ENCODE peak calls at places on chromosome 21, in six cellular contexts. K, D, S, E, H and J are unnamed samples.

GRCh38 chr21:35159881-35160280 is 110.8 kb upstream of the RUNX1 start:
- DNase-seq in K (peak), D (no peak), E (no peak), H (peak), S (no peak), J (no peak)

GRCh38 chr21:35609263-35609662 is 451.1 kb downstream of the SETD4 start:
- DNase-seq in K (peak), E (no peak), D (no peak), S (no peak), H (no peak), J (no peak)

GRCh38 chr21:31289702-31290101 is 54.4 kb downstream of the TIAM1 start:
- DNase-seq in E (no peak), D (no peak), S (no peak), K (no peak), H (no peak), J (no peak)

GRCh38 chr21:42115136-42115683 is 44.1 kb downstream of the UMODL1 start:
- DNase-seq in D (no peak), H (no peak), E (peak), K (no peak), S (no peak), J (no peak)

GRCh38 chr21:25373126-25374082 is 233.9 kb downstream of the MRPL39 start:
- DNase-seq in E (no peak), H (peak), K (no peak), D (no peak), S (no peak), J (no peak)

GRCh38 chr21:15659768-15660423 is 69.9 kb upstream of the USP25 start:
- DNase-seq in D (no peak), K (no peak), H (peak), S (no peak), E (no peak), J (no peak)

GRCh38 chr21:15749868-15750174 is 20.0 kb downstream of the USP25 start:
- DNase-seq in E (no peak), H (no peak), S (no peak), K (no peak), D (no peak), J (no peak)

GRCh38 chr21:45377866-45378257 is 27.1 kb upstream of the COL18A1 start:
- DNase-seq in K (no peak), S (no peak), E (no peak), D (no peak), H (no peak), J (no peak)

GRCh38 chr21:14523234-14523633 is 22.9 kb downstream of the SAMSN1 start:
- DNase-seq in H (no peak), S (no peak), K (no peak), D (peak), E (no peak), J (no peak)

GRCh38 chr21:19120591-19120990 is 717.0 kb upstream of the TMPRSS15 start:
- DNase-seq in S (no peak), E (no peak), K (no peak), D (no peak), H (no peak), J (no peak)

GRCh38 chr21:42012763-42013329 is 2.7 kb upstream of the ZBTB21 start:
- DNase-seq in K (no peak), D (no peak), S (no peak), H (no peak), E (no peak), J (no peak)

GRCh38 chr21:42317826-42318746 is 2.9 kb upstream of the TFF3 start:
- DNase-seq in E (no peak), D (no peak), H (no peak), K (no peak), S (no peak), J (no peak)

GRCh38 chr21:29436143-29436542 is 137.4 kb downstream of the BACH1 start:
- DNase-seq in D (no peak), S (no peak), K (no peak), H (no peak), E (no peak), J (no peak)

GRCh38 chr21:22813201-22813600 is 1815.0 kb downstream of the NCAM2 start:
- DNase-seq in H (no peak), K (no peak), D (no peak), E (no peak), S (no peak), J (no peak)

GRCh38 chr21:38920631-38921398 is 115.1 kb downstream of the ETS2 start:
- DNase-seq in H (peak), D (no peak), S (no peak), K (peak), E (no peak), J (peak)

GRCh38 chr21:29217818-29218252 is 80.9 kb upstream of the BACH1 start:
- DNase-seq in S (no peak), H (peak), K (peak), E (no peak), D (no peak), J (peak)

GRCh38 chr21:33025471-33026298 is at the start of gene OLIG2:
- DNase-seq in K (no peak), H (no peak), E (peak), S (peak), D (peak), J (no peak)

GRCh38 chr21:44006017-44006624 is 6.0 kb upstream of the TRAPPC10 start:
- DNase-seq in H (peak), D (no peak), E (peak), K (peak), S (no peak), J (peak)

GRCh38 chr21:41956926-41957729 is 3.3 kb upstream of the C2CD2 start:
- DNase-seq in K (peak), S (no peak), H (peak), D (no peak), E (peak), J (peak)

GRCh38 chr21:45293214-45293725 is 5.6 kb upstream of the POFUT2 start:
- DNase-seq in D (no peak), H (peak), K (no peak), S (no peak), E (peak), J (no peak)

GRCh38 chr21:37427221-37427620 is 60.6 kb downstream of the DYRK1A start:
- DNase-seq in S (no peak), E (no peak), D (no peak), K (no peak), H (no peak), J (no peak)

GRCh38 chr21:14753069-14753465 is 207.0 kb upstream of the SAMSN1 start:
- DNase-seq in S (no peak), E (no peak), K (no peak), H (no peak), D (no peak), J (no peak)